ENCODE peak calls at places on chromosomes 6 and 20, in four cellular contexts. Z is CD8-positive, alpha-beta T cell; Y is MM.1S; E is uterus. O is an unnamed sample.

GRCh38 chr6:120384671-120385070 is 949.6 kb downstream of the TBC1D32 start:
- DNase-seq in Z (no peak), Y (no peak), E (no peak), O (peak; percentile 78)

GRCh38 chr6:14372738-14373484 is 255.3 kb downstream of the CD83 start:
- DNase-seq in Z (no peak), Y (no peak), E (no peak), O (no peak)

GRCh38 chr6:33301877-33302276 is 3.1 kb upstream of the RGL2 start:
- DNase-seq in Z (no peak), Y (no peak), E (no peak), O (no peak)

GRCh38 chr6:156600678-156601077 is 176.5 kb upstream of the ARID1B start:
- DNase-seq in Z (no peak), Y (no peak), E (no peak), O (no peak)

GRCh38 chr20:35607003-35607735 is 8.5 kb upstream of the SPAG4 start:
- DNase-seq in Z (no peak), Y (peak; percentile 52), E (no peak), O (peak; percentile 78)

GRCh38 chr20:6034134-6034969 is 19.5 kb downstream of the LRRN4 start:
- DNase-seq in Z (no peak), Y (peak; percentile 36), E (no peak), O (no peak)

GRCh38 chr6:75933387-75933975 is 139.0 kb downstream of the IMPG1 start:
- DNase-seq in Z (no peak), Y (no peak), E (peak; percentile 19), O (no peak)

GRCh38 chr20:46004813-46005505 is 3.7 kb upstream of the MMP9 start:
- DNase-seq in Z (no peak), Y (no peak), E (no peak), O (peak; percentile 78)

GRCh38 chr6:56637640-56638039 is 5.0 kb downstream of the DST start:
- DNase-seq in Z (no peak), Y (peak; percentile 35), E (no peak), O (peak; percentile 76)

GRCh38 chr6:104527761-104528415 is 331.8 kb downstream of the HACE1 start:
- DNase-seq in Z (no peak), Y (peak; percentile 29), E (no peak), O (peak; percentile 8)

GRCh38 chr20:10217517-10218410 is 866 bp upstream of the SNAP25 start:
- DNase-seq in Z (no peak), Y (no peak), E (peak; percentile 84), O (peak; percentile 75)

GRCh38 chr6:36765943-36766648 is 68.5 kb downstream of the RAB44 start:
- DNase-seq in Z (peak; percentile 67), Y (peak; percentile 70), E (peak; percentile 81), O (peak; percentile 66)

GRCh38 chr6:1599469-1599868 is 10.2 kb upstream of the FOXC1 start:
- DNase-seq in Z (no peak), Y (no peak), E (no peak), O (no peak)

GRCh38 chr6:12196326-12196936 is 93.7 kb upstream of the EDN1 start:
- DNase-seq in Z (no peak), Y (no peak), E (no peak), O (peak; percentile 66)

GRCh38 chr6:158399040-158399700 is 86.9 kb downstream of the TULP4 start:
- DNase-seq in Z (no peak), Y (no peak), E (no peak), O (no peak)

GRCh38 chr6:161374971-161375873 is 101.4 kb upstream of the AGPAT4 start:
- DNase-seq in Z (no peak), Y (peak; percentile 73), E (peak; percentile 40), O (peak; percentile 64)

GRCh38 chr6:106178900-106179299 is 92.8 kb downstream of the PRDM1 start:
- DNase-seq in Z (no peak), Y (no peak), E (no peak), O (no peak)

GRCh38 chr6:27864906-27865883 is 47.0 kb downstream of the OR2B2 start:
- DNase-seq in Z (peak; percentile 51), Y (peak; percentile 98), E (peak; percentile 60), O (peak; percentile 98)

GRCh38 chr6:14210077-14210476 is 92.5 kb downstream of the CD83 start:
- DNase-seq in Z (no peak), Y (no peak), E (no peak), O (no peak)

GRCh38 chr6:17665132-17665531 is 41.6 kb downstream of the NUP153 start:
- DNase-seq in Z (no peak), Y (no peak), E (no peak), O (no peak)

GRCh38 chr6:49336514-49337131 is 126.4 kb downstream of the MMUT start:
- DNase-seq in Z (no peak), Y (no peak), E (no peak), O (peak; percentile 74)

GRCh38 chr6:90712165-90712564 is 125.3 kb upstream of the MAP3K7 start:
- DNase-seq in Z (no peak), Y (no peak), E (no peak), O (no peak)

GRCh38 chr6:11496152-11497060 is 41.1 kb upstream of the TMEM170B start:
- DNase-seq in Z (peak; percentile 59), Y (peak; percentile 72), E (peak; percentile 77), O (peak; percentile 78)

GRCh38 chr6:112956696-112957525 is 609.8 kb downstream of the RFPL4B start:
- DNase-seq in Z (no peak), Y (no peak), E (no peak), O (peak; percentile 30)

GRCh38 chr6:21158873-21159272 is 434.7 kb upstream of the SOX4 start:
- DNase-seq in Z (no peak), Y (no peak), E (no peak), O (no peak)

GRCh38 chr6:68044264-68044663 is 590.8 kb upstream of the ADGRB3 start:
- DNase-seq in Z (no peak), Y (no peak), E (no peak), O (no peak)

GRCh38 chr20:37408930-37409210 is 62.9 kb downstream of the SRC start:
- DNase-seq in Z (no peak), Y (no peak), E (no peak), O (no peak)

GRCh38 chr20:64223526-64224067 is 32.0 kb upstream of the PCMTD2 start:
- DNase-seq in Z (no peak), Y (no peak), E (peak; percentile 23), O (peak; percentile 21)

GRCh38 chr20:57838670-57839142 is 128.9 kb upstream of the PMEPA1 start:
- DNase-seq in Z (no peak), Y (no peak), E (no peak), O (no peak)

GRCh38 chr6:30213999-30214982 is 1.1 kb upstream of the TRIM26 start:
- DNase-seq in Z (peak; percentile 71), Y (peak; percentile 75), E (peak; percentile 85), O (peak; percentile 49)

GRCh38 chr6:30213654-30213998 is 420 bp upstream of the TRIM26 start:
- DNase-seq in Z (no peak), Y (no peak), E (no peak), O (no peak)

GRCh38 chr6:30212865-30213653 is at the start of gene TRIM26:
- DNase-seq in Z (peak; percentile 93), Y (peak; percentile 97), E (peak; percentile 97), O (peak; percentile 91)

GRCh38 chr6:30211899-30212298 is 1.3 kb downstream of the TRIM26 start:
- DNase-seq in Z (no peak), Y (no peak), E (no peak), O (peak; percentile 69)

DNA sequence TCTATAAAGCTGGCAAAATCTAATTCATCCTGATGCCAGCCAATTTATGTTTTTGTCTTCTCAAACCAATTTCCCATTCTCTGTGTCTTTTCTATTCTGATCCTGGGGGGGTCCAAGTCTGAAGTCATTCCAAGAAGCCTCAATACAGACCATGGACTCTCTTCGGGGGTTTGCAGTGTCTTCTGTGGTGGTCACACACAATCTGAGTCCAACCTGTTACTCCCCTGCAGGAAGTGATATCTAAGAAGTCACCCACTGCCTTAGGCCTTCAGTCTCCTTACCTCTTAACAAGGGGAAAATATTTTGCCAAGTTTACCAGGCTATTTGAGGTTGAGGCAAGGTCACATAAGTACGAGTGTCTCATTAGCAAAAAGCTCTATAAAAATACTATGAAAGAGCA is 1.9 kb downstream of the TRIM26 start:
- DNase-seq in Z (no peak), Y (no peak), E (no peak), O (no peak)
- H3K4me3 ChIP-seq in Z (no peak overlapping the region), Y (no peak overlapping the region), E (no peak overlapping the region), O (no peak overlapping the region)

GRCh38 chr6:167115054-167115453 is 7.8 kb upstream of the CCR6 start:
- DNase-seq in Z (no peak), Y (no peak), E (no peak), O (no peak)
- TF ChIP-seq CTCF in Z (no peak), Y (no peak), E (no peak), O (no peak)

DNA sequence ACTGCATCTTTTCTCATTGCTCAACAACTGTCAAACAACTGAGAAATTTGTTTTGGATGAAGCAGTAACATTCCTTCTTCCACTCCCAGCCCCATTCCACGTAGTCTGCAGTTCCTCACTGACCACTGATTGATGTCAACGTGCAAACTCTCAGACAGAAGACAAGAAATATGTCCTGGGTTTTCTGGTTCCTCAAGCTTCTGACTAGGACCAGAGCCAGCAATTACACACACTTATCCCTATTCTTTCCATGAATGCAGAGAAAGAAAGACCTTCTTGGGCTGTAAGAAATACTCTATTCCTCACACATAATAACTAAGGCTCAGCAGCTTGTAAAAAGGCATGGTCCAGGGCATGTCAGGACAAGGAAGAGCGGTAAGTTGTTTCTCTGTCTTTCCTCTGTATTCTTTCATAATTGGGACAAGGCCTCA is 790.1 kb upstream of the SLC35B3 start:
- DNase-seq in Z (no peak), Y (no peak), E (no peak), O (peak; percentile 59)
- H3K36me3 ChIP-seq in Z (no peaks in the 10 kb centered on the region), Y (no peaks in the 10 kb centered on the region), E (no peaks in the 10 kb centered on the region), O (no peaks in the 10 kb centered on the region)

GRCh38 chr20:50194831-50195523 is 4.3 kb downstream of the CEBPB start:
- DNase-seq in Z (no peak), Y (no peak), E (no peak), O (no peak)
- H3K4me3 ChIP-seq in Z (no peak overlapping the region), Y (no peak overlapping the region), E (peak overlapping the region; percentile 97), O (no peak overlapping the region)

GRCh38 chr6:62393608-62394007 is 107.6 kb upstream of the KHDRBS2 start:
- DNase-seq in Z (no peak), Y (peak; percentile 14), E (no peak), O (no peak)

GRCh38 chr6:62391358-62391757 is 105.3 kb upstream of the KHDRBS2 start:
- DNase-seq in Z (no peak), Y (peak; percentile 69), E (no peak), O (no peak)

GRCh38 chr6:62390413-62390812 is 104.4 kb upstream of the KHDRBS2 start:
- DNase-seq in Z (no peak), Y (no peak), E (no peak), O (peak; percentile 73)

DNA sequence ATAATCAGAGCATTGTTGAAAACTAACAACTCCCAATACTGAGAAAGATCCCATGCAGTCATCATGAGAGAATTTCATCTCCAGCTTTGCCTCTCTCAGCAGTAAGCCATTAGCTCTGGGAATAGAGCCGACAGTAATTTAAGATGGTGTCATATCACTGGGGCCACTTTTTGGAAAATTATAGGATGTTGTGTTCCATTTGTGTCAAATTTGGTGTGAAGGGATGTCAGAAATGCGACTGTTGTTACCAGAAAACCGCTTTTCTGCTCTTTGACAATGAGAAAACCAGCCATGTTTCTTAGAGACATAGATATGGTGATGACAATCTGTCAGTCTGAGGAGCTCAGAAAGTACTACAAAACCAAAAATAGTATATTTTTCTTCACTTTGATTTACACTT is 106.3 kb upstream of the KHDRBS2 start:
- DNase-seq in Z (no peak), Y (no peak), E (no peak), O (no peak)
- TF ChIP-seq CTCF in Z (no peak), Y (no peak), E (no peak), O (no peak)

O was measured in bronchial epithelial cell.